ENCODE peak calls at places on chromosomes 2 and 18, in five cellular contexts. P is hypothalamus, H is AG09309, N is A172, K is non-pigmented ciliary epithelial cell. Q is an unnamed sample.

GRCh38 chr2:109162999-109163398 is 34.0 kb downstream of the SH3RF3 start:
- DNase-seq in P (no peak), H (no peak), N (peak; percentile 69), K (no peak), Q (no peak)

GRCh38 chr18:41226186-41226585 is 728.8 kb upstream of the PIK3C3 start:
- DNase-seq in K (peak; percentile 18), H (no peak), N (no peak), P (no peak), Q (no peak)

GRCh38 chr2:18977409-18977808 is 381.0 kb downstream of the OSR1 start:
- DNase-seq in N (no peak), H (no peak), K (no peak), P (no peak), Q (no peak)

GRCh38 chr18:7919565-7919964 is 352.4 kb downstream of the PTPRM start:
- DNase-seq in P (no peak), H (no peak), K (no peak), N (no peak), Q (no peak)

GRCh38 chr2:44075536-44075935 is 79.7 kb upstream of the LRPPRC start:
- DNase-seq in K (no peak), N (peak; percentile 11), H (peak; percentile 52), P (peak; percentile 71), Q (peak; percentile 54)

GRCh38 chr18:3675994-3676393 is 226.0 kb downstream of the TGIF1 start:
- DNase-seq in P (no peak), H (no peak), N (no peak), K (no peak), Q (no peak)

GRCh38 chr2:102297891-102298290 is 13.5 kb upstream of the IL1RL1 start:
- DNase-seq in K (no peak), P (no peak), H (no peak), N (no peak), Q (no peak)

GRCh38 chr2:11802782-11803191 is 56.4 kb downstream of the LPIN1 start:
- DNase-seq in N (peak; percentile 35), K (no peak), P (no peak), H (no peak), Q (no peak)

GRCh38 chr2:219001577-219002394 is 8.6 kb upstream of the CRYBA2 start:
- DNase-seq in H (no peak), P (no peak), N (no peak), K (no peak), Q (no peak)

GRCh38 chr2:117856415-117857210 is 42.1 kb downstream of the DDX18 start:
- DNase-seq in P (no peak), K (peak; percentile 87), N (peak; percentile 92), H (peak; percentile 81), Q (peak; percentile 76)

GRCh38 chr2:226981731-226982373 is 146.0 kb downstream of the RHBDD1 start:
- DNase-seq in H (no peak), P (no peak), K (no peak), N (no peak), Q (no peak)

GRCh38 chr2:75592028-75592427 is 31.3 kb upstream of the EVA1A start:
- DNase-seq in N (peak; percentile 97), P (no peak), K (no peak), H (peak; percentile 74), Q (no peak)

GRCh38 chr18:50111398-50111797 is 83.5 kb downstream of the MYO5B start:
- DNase-seq in K (no peak), H (no peak), N (no peak), P (no peak), Q (no peak)

GRCh38 chr2:106961328-106961727 is 75.4 kb upstream of the ST6GAL2 start:
- DNase-seq in P (no peak), H (no peak), N (no peak), K (no peak), Q (no peak)

GRCh38 chr2:169712791-169713227 is 18.5 kb downstream of the PHOSPHO2 start:
- DNase-seq in H (no peak), K (no peak), P (no peak), N (no peak), Q (no peak)

GRCh38 chr2:39216495-39217191 is 27.1 kb downstream of the CDKL4 start:
- DNase-seq in K (no peak), N (no peak), H (no peak), P (no peak), Q (no peak)

GRCh38 chr2:205556841-205557539 is 125.3 kb upstream of the NRP2 start:
- DNase-seq in K (no peak), N (no peak), P (no peak), H (no peak), Q (no peak)

GRCh38 chr2:159030674-159031380 is 62.4 kb downstream of the TANC1 start:
- DNase-seq in H (no peak), N (peak; percentile 91), P (no peak), K (peak; percentile 59), Q (peak; percentile 57)

GRCh38 chr18:48472610-48473009 is 63.4 kb upstream of the ZBTB7C start:
- DNase-seq in N (no peak), H (no peak), K (no peak), P (no peak), Q (no peak)

GRCh38 chr2:195657634-195658540 is 861 bp downstream of the SLC39A10 start:
- DNase-seq in N (peak; percentile 68), H (peak; percentile 58), K (no peak), P (peak; percentile 43), Q (peak; percentile 52)

GRCh38 chr18:57107141-57107832 is 39.6 kb upstream of the BOD1L2 start:
- DNase-seq in H (no peak), N (peak; percentile 47), K (no peak), P (peak; percentile 2), Q (no peak)

GRCh38 chr18:25350561-25351201 is 1.3 kb downstream of the ZNF521 start:
- DNase-seq in N (no peak), P (peak; percentile 31), H (no peak), K (peak; percentile 4), Q (no peak)

GRCh38 chr18:63999871-64000270 is 30.0 kb downstream of the SERPINB8 start:
- DNase-seq in H (no peak), K (no peak), P (no peak), N (no peak), Q (no peak)

GRCh38 chr2:70627499-70627898 is 73.9 kb upstream of the TGFA start:
- DNase-seq in P (no peak), K (no peak), H (no peak), N (no peak), Q (no peak)

GRCh38 chr2:217837001-217837491 is 165.7 kb downstream of the TNS1 start:
- DNase-seq in P (peak; percentile 54), N (no peak), H (peak; percentile 37), K (no peak), Q (peak; percentile 52)

GRCh38 chr2:182324665-182325064 is 102.2 kb downstream of the PDE1A start:
- DNase-seq in N (no peak), K (no peak), P (no peak), H (no peak), Q (peak; percentile 74)

GRCh38 chr2:108975613-108976435 is 13.2 kb downstream of the EDAR start:
- DNase-seq in H (no peak), P (no peak), N (no peak), K (no peak), Q (no peak)

GRCh38 chr18:56038258-56039030 is 450.5 kb upstream of the TCF4 start:
- DNase-seq in K (no peak), N (no peak), P (no peak), H (no peak), Q (no peak)

GRCh38 chr2:178066890-178067669 is 5.5 kb downstream of the PDE11A start:
- DNase-seq in K (no peak), H (no peak), P (no peak), N (peak; percentile 13), Q (no peak)

GRCh38 chr2:46803911-46804670 is 111.5 kb downstream of the MCFD2 start:
- DNase-seq in N (peak; percentile 98), P (no peak), H (peak; percentile 95), K (peak; percentile 76), Q (peak; percentile 78)

GRCh38 chr2:28334527-28334891 is 58.1 kb upstream of the FOSL2 start:
- DNase-seq in K (no peak), N (no peak), H (no peak), P (no peak), Q (no peak)

GRCh38 chr18:53698907-53699306 is 525.6 kb downstream of the MBD2 start:
- DNase-seq in P (peak; percentile 1), K (peak; percentile 10), H (no peak), N (peak; percentile 11), Q (peak; percentile 5)

GRCh38 chr2:20606198-20606597 is 44.7 kb downstream of the HS1BP3 start:
- DNase-seq in N (no peak), P (no peak), H (no peak), K (no peak), Q (no peak)

GRCh38 chr2:198371902-198372611 is 567.7 kb downstream of the PLCL1 start:
- DNase-seq in K (no peak), H (peak; percentile 38), N (peak; percentile 59), P (no peak), Q (peak; percentile 42)

GRCh38 chr2:10864888-10865551 is 46.7 kb upstream of the KCNF1 start:
- DNase-seq in P (no peak), K (no peak), H (no peak), N (no peak), Q (no peak)